ENCODE peak calls at places on chromosomes 11 and 22, in ten cellular contexts. V is HTR-8/SVneo; F is activated CD8-positive, alpha-beta T cell treated with anti-CD3 and anti-CD28 coated beads, Interleukin-2, amount 10 ng/mL, durations not matched to agents 7 days and 5 days; O is NCI-H1694 treated with DMSO at 0.1 percent for 48 hours; T is GM04503; M is hypothalamus; G is SK-N-SH; Z is substantia nigra; E is NCI-H1417; H is ascending aorta. U is an unnamed sample.

GRCh38 chr11:30414283-30414682 is 91.4 kb downstream of the ARL14EP start:
- DNase-seq in T (no peak), G (no peak), E (no peak), Z (no peak), H (no peak), V (no peak), O (no peak), F (no peak), M (no peak), U (no peak)

GRCh38 chr11:100647861-100648260 is 39.2 kb upstream of the ARHGAP42 start:
- DNase-seq in H (no peak), G (no peak), E (no peak), V (no peak), Z (no peak), T (no peak), F (no peak), O (no peak), M (no peak), U (no peak)

GRCh38 chr11:122108192-122108799 is 7.7 kb downstream of the BLID start:
- DNase-seq in O (no peak), H (no peak), E (no peak), Z (peak), G (no peak), F (peak), V (no peak), T (no peak), M (peak), U (no peak)

GRCh38 chr11:69253028-69253427 is 40.9 kb upstream of the MYEOV start:
- DNase-seq in M (no peak), H (no peak), G (no peak), V (no peak), E (no peak), O (no peak), Z (no peak), F (no peak), T (peak), U (no peak)

GRCh38 chr22:46374663-46375474 is 39.4 kb downstream of the TRMU start:
- DNase-seq in V (no peak), O (no peak), M (no peak), T (no peak), G (no peak), F (no peak), Z (no peak), E (no peak), H (no peak), U (no peak)

GRCh38 chr11:127451852-127452251 is 451.3 kb upstream of the KIRREL3 start:
- DNase-seq in G (no peak), M (peak), T (no peak), O (peak), Z (peak), E (no peak), V (no peak), F (no peak), H (no peak), U (no peak)

GRCh38 chr11:43376594-43376993 is 17.9 kb downstream of the TTC17 start:
- DNase-seq in M (no peak), T (peak), Z (no peak), G (no peak), H (no peak), F (no peak), V (no peak), E (no peak), O (no peak), U (no peak)

GRCh38 chr11:46682773-46683752 is 17.4 kb downstream of the ARHGAP1 start:
- DNase-seq in H (no peak), V (no peak), O (no peak), F (no peak), M (no peak), T (no peak), G (no peak), Z (no peak), E (no peak), U (no peak)

GRCh38 chr22:37345863-37346514 is 63.7 kb downstream of the CYTH4 start:
- DNase-seq in V (no peak), M (no peak), O (no peak), Z (no peak), H (no peak), T (peak), F (no peak), E (no peak), G (peak), U (no peak)

GRCh38 chr11:123241874-123242538 is 47.0 kb upstream of the CLMP start:
- DNase-seq in G (no peak), Z (no peak), M (no peak), F (no peak), O (no peak), E (no peak), V (no peak), H (no peak), T (no peak), U (no peak)

GRCh38 chr11:7348432-7349298 is 97.0 kb downstream of the SYT9 start:
- DNase-seq in T (no peak), M (no peak), Z (no peak), H (no peak), O (no peak), G (peak), E (peak), V (no peak), F (no peak), U (no peak)

GRCh38 chr11:17354070-17354924 is 2.7 kb downstream of the NCR3LG1 start:
- DNase-seq in T (peak), M (peak), Z (peak), V (peak), H (peak), E (peak), O (peak), F (peak), G (peak), U (peak)

GRCh38 chr22:45192701-45193187 is 29.0 kb downstream of the NUP50 start:
- DNase-seq in E (no peak), G (no peak), F (no peak), H (no peak), O (no peak), V (no peak), T (no peak), M (no peak), Z (no peak), U (no peak)

GRCh38 chr11:119933164-119933563 is 204.2 kb upstream of the NECTIN1 start:
- DNase-seq in G (peak), E (no peak), T (no peak), F (no peak), M (no peak), Z (no peak), O (no peak), V (no peak), H (no peak), U (no peak)

GRCh38 chr22:21585389-21585788 is 17.9 kb downstream of the UBE2L3 start:
- DNase-seq in F (no peak), T (no peak), M (no peak), V (no peak), E (no peak), Z (no peak), H (no peak), G (no peak), O (no peak), U (no peak)

GRCh38 chr22:47841166-47841565 is 1078.7 kb downstream of the TBC1D22A start:
- DNase-seq in V (no peak), Z (no peak), M (no peak), E (no peak), O (no peak), F (no peak), G (no peak), H (no peak), T (no peak), U (no peak)

GRCh38 chr22:19821523-19822300 is 33.0 kb downstream of the GNB1L start:
- DNase-seq in V (no peak), G (peak), O (no peak), Z (no peak), E (no peak), H (peak), F (no peak), T (no peak), M (no peak), U (no peak)

GRCh38 chr11:134640971-134641968 is 229.2 kb upstream of the B3GAT1 start:
- DNase-seq in G (no peak), H (peak), V (no peak), E (no peak), M (no peak), O (no peak), F (no peak), Z (no peak), T (no peak), U (no peak)